ENCODE peak calls at places on chromosomes 7 and 10, in eight cellular contexts. I, Z, O, B, R, Q, X and M are unnamed samples.

GRCh38 chr7:134866581-134866980 is 87.1 kb downstream of the CALD1 start:
- DNase-seq in Z (no peak), R (no peak), B (no peak), I (no peak), X (no peak), Q (no peak), O (peak), M (no peak)

GRCh38 chr7:85997515-85997914 is 646.2 kb upstream of the GRM3 start:
- DNase-seq in O (no peak), Q (no peak), X (no peak), I (no peak), R (no peak), B (no peak), Z (no peak), M (no peak)

GRCh38 chr10:60937784-60938654 is 6.0 kb downstream of the RHOBTB1 start:
- DNase-seq in I (no peak), Z (no peak), B (peak), Q (no peak), O (peak), R (no peak), X (no peak), M (no peak)

GRCh38 chr7:15686957-15687644 is 618 bp upstream of the MEOX2 start:
- DNase-seq in R (no peak), B (peak), I (no peak), X (no peak), Q (no peak), O (no peak), Z (peak), M (no peak)

GRCh38 chr10:118982366-118982765 is 47.1 kb upstream of the NANOS1 start:
- DNase-seq in O (no peak), R (no peak), Q (no peak), X (no peak), I (no peak), Z (no peak), B (no peak), M (no peak)

GRCh38 chr7:129615018-129615417 is 3.5 kb downstream of the NRF1 start:
- DNase-seq in O (no peak), B (no peak), R (no peak), X (no peak), Z (no peak), I (peak), Q (no peak), M (no peak)

GRCh38 chr10:91412688-91413087 is 2.5 kb downstream of the HECTD2 start:
- DNase-seq in O (no peak), Q (no peak), B (no peak), I (no peak), R (no peak), X (no peak), Z (no peak), M (no peak)

GRCh38 chr7:113289140-113289740 is 170.9 kb upstream of the SMIM30 start:
- DNase-seq in O (peak), B (peak), R (no peak), X (no peak), Q (no peak), Z (no peak), I (peak), M (peak)

GRCh38 chr7:116165717-116166116 is 44.6 kb upstream of the TES start:
- DNase-seq in R (no peak), I (no peak), Q (no peak), O (no peak), B (no peak), Z (no peak), X (no peak), M (no peak)

GRCh38 chr10:97762816-97763215 is 9.0 kb downstream of the SFRP5 start:
- DNase-seq in X (peak), Q (no peak), O (peak), I (no peak), Z (no peak), R (no peak), B (no peak), M (no peak)

GRCh38 chr7:130490287-130490686 is 1.6 kb upstream of the MEST start:
- DNase-seq in X (no peak), Q (no peak), B (no peak), R (no peak), I (no peak), O (no peak), Z (peak), M (no peak)

GRCh38 chr7:151137076-151137611 is 30.4 kb downstream of the GBX1 start:
- DNase-seq in I (no peak), Q (no peak), R (no peak), O (no peak), B (no peak), X (peak), Z (no peak), M (no peak)

GRCh38 chr10:74620626-74621025 is 205.8 kb upstream of the KAT6B start:
- DNase-seq in Q (no peak), R (no peak), X (no peak), B (no peak), Z (no peak), O (no peak), I (no peak), M (no peak)

GRCh38 chr10:95518455-95519131 is 42.6 kb downstream of the SORBS1 start:
- DNase-seq in B (no peak), X (no peak), O (no peak), Z (no peak), R (no peak), Q (no peak), I (peak), M (no peak)

GRCh38 chr7:46206474-46207060 is 285.5 kb upstream of the IGFBP3 start:
- DNase-seq in O (no peak), X (no peak), B (peak), R (no peak), Q (no peak), I (peak), Z (no peak), M (no peak)

GRCh38 chr10:11207276-11207809 is 189.7 kb downstream of the CELF2 start:
- DNase-seq in X (no peak), O (no peak), Z (no peak), Q (no peak), R (no peak), B (no peak), I (no peak), M (no peak)

GRCh38 chr10:114754445-114755320 is 66.9 kb upstream of the FHIP2A start:
- DNase-seq in R (no peak), Z (no peak), Q (no peak), I (no peak), O (peak), B (no peak), X (no peak), M (no peak)

GRCh38 chr10:127892743-127893142 is at the start of gene CLRN3:
- DNase-seq in I (no peak), X (no peak), Z (no peak), R (no peak), O (no peak), Q (no peak), B (no peak), M (no peak)

GRCh38 chr10:27654284-27654683 is 91.3 kb downstream of the MKX start:
- DNase-seq in O (no peak), B (no peak), X (no peak), Q (no peak), Z (no peak), R (no peak), I (no peak), M (no peak)

GRCh38 chr10:79025113-79025832 is 43.5 kb upstream of the ZMIZ1 start:
- DNase-seq in B (no peak), X (peak), R (peak), I (no peak), Z (no peak), Q (no peak), O (no peak), M (peak)

GRCh38 chr7:151599401-151600227 is 79.9 kb upstream of the RHEB start:
- DNase-seq in Z (no peak), I (no peak), O (peak), X (no peak), B (peak), R (no peak), Q (peak), M (no peak)

GRCh38 chr7:100983451-100984187 is 14.3 kb downstream of the MUC12 start:
- DNase-seq in R (no peak), Z (no peak), B (peak), X (no peak), Q (no peak), I (no peak), O (peak), M (no peak)

GRCh38 chr7:108459922-108460551 is 3.8 kb upstream of the NRCAM start:
- DNase-seq in I (peak), Z (no peak), Q (no peak), B (peak), O (peak), X (no peak), R (no peak), M (peak)

GRCh38 chr7:125670926-125671572 is 741.4 kb upstream of the POT1 start:
- DNase-seq in Q (no peak), O (peak), B (no peak), R (no peak), Z (no peak), I (no peak), X (no peak), M (no peak)